ENCODE peak calls at places on chromosome X, in five cellular contexts. One of them, this sample, is unnamed.

GRCh38 chrX:149819371-149819770 is 37.6 kb downstream of the MAGEA9 start:
- DNase-seq in lung: no peak
- DNase-seq in MM.1S: no peak
- DNase-seq in tibial artery: no peak
- DNase-seq in fibroblast of pulmonary artery: no peak
- DNase-seq in this sample: no peak

GRCh38 chrX:48826135-48826875 is at the start of gene ERAS:
- DNase-seq in fibroblast of pulmonary artery: no peak
- DNase-seq in lung: no peak
- DNase-seq in MM.1S: peak
- DNase-seq in tibial artery: no peak
- DNase-seq in this sample: no peak

GRCh38 chrX:1139101-1139500 is 73.3 kb downstream of the CRLF2 start:
- DNase-seq in lung: no peak
- DNase-seq in fibroblast of pulmonary artery: no peak
- DNase-seq in tibial artery: no peak
- DNase-seq in MM.1S: no peak
- DNase-seq in this sample: no peak

GRCh38 chrX:64338296-64338695 is 57.0 kb downstream of the MTMR8 start:
- DNase-seq in lung: no peak
- DNase-seq in fibroblast of pulmonary artery: no peak
- DNase-seq in tibial artery: no peak
- DNase-seq in MM.1S: no peak
- DNase-seq in this sample: no peak

GRCh38 chrX:24148118-24148517 is 1.4 kb upstream of the ZFX start:
- DNase-seq in MM.1S: peak
- DNase-seq in fibroblast of pulmonary artery: no peak
- DNase-seq in lung: no peak
- DNase-seq in tibial artery: no peak
- DNase-seq in this sample: no peak

GRCh38 chrX:53883196-53883595 is 161.1 kb downstream of the PHF8 start:
- DNase-seq in lung: no peak
- DNase-seq in MM.1S: no peak
- DNase-seq in fibroblast of pulmonary artery: no peak
- DNase-seq in tibial artery: no peak
- DNase-seq in this sample: no peak

GRCh38 chrX:54397113-54397512 is 39.3 kb upstream of the WNK3 start:
- DNase-seq in fibroblast of pulmonary artery: no peak
- DNase-seq in tibial artery: no peak
- DNase-seq in lung: no peak
- DNase-seq in MM.1S: no peak
- DNase-seq in this sample: no peak

GRCh38 chrX:133610056-133610455 is 194.8 kb upstream of the GPC4 start:
- DNase-seq in MM.1S: no peak
- DNase-seq in tibial artery: no peak
- DNase-seq in lung: no peak
- DNase-seq in fibroblast of pulmonary artery: no peak
- DNase-seq in this sample: no peak

GRCh38 chrX:139204903-139205667 is 325.5 kb upstream of the F9 start:
- DNase-seq in MM.1S: peak
- DNase-seq in tibial artery: peak
- DNase-seq in fibroblast of pulmonary artery: no peak
- DNase-seq in lung: no peak
- DNase-seq in this sample: no peak

GRCh38 chrX:100410083-100410590 is at the start of gene PCDH19:
- DNase-seq in fibroblast of pulmonary artery: peak
- DNase-seq in MM.1S: peak
- DNase-seq in tibial artery: no peak
- DNase-seq in lung: peak
- DNase-seq in this sample: peak

GRCh38 chrX:105375816-105376215 is 155.3 kb upstream of the TEX13A start:
- DNase-seq in MM.1S: no peak
- DNase-seq in lung: no peak
- DNase-seq in fibroblast of pulmonary artery: peak
- DNase-seq in tibial artery: no peak
- DNase-seq in this sample: peak

GRCh38 chrX:51420610-51421009 is 75.8 kb downstream of the NUDT11 start:
- DNase-seq in MM.1S: peak
- DNase-seq in lung: no peak
- DNase-seq in fibroblast of pulmonary artery: peak
- DNase-seq in tibial artery: no peak
- DNase-seq in this sample: peak

DNA sequence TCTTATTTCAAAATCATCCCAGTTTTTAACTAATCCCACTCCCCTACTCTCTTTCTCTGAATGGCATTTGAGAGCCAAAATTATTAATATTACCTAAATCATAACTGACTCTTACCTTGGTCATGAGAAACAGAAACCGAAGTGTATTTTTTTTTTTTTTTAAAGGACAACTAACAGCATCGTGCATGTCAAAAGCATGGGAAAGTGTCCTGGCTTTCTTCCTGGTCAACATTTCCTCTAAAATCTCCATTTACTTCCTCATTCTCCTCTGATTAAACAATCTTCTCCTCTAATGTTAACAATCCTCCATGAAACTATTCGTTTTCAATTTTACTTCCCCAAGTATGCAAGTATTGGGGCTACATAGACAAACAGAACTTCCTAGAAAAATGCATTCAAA is 2.1 kb upstream of the STS start:
- DNase-seq in MM.1S: no peak
- DNase-seq in tibial artery: no peak
- DNase-seq in fibroblast of pulmonary artery: no peak
- DNase-seq in lung: no peak
- DNase-seq in this sample: no peak
- H3K4me3 ChIP-seq in MM.1S: no peak
- H3K4me3 ChIP-seq in tibial artery: no peak
- H3K4me3 ChIP-seq in fibroblast of pulmonary artery: no peak
- H3K4me3 ChIP-seq in lung: no peak
- H3K4me3 ChIP-seq in this sample: no peak

DNA sequence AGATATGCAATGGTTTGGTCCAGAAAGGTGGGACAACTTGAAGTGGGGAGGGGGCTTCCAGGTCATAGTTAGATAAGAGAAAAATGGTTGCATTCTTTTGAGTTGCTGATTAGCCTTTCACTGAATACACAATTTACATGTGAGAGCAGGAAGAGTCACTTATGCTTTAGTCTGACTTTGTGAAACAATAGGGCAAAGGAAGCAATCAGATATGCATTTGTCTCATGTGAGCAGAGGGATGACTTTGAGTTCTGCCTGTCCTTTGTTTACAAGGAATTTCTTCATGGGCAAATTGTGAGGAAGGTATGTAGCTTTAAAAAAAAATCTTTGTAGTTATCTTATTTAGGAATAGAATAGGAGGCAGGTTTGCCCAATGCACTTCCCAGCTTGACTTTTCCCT is 12.9 kb downstream of the SMIM9 start:
- DNase-seq in fibroblast of pulmonary artery: no peak
- DNase-seq in MM.1S: no peak
- DNase-seq in lung: no peak
- DNase-seq in tibial artery: no peak
- DNase-seq in this sample: no peak
- H3K4me3 ChIP-seq in fibroblast of pulmonary artery: no peak
- H3K4me3 ChIP-seq in MM.1S: no peak
- H3K4me3 ChIP-seq in lung: no peak
- H3K4me3 ChIP-seq in tibial artery: no peak
- H3K4me3 ChIP-seq in this sample: no peak

DNA sequence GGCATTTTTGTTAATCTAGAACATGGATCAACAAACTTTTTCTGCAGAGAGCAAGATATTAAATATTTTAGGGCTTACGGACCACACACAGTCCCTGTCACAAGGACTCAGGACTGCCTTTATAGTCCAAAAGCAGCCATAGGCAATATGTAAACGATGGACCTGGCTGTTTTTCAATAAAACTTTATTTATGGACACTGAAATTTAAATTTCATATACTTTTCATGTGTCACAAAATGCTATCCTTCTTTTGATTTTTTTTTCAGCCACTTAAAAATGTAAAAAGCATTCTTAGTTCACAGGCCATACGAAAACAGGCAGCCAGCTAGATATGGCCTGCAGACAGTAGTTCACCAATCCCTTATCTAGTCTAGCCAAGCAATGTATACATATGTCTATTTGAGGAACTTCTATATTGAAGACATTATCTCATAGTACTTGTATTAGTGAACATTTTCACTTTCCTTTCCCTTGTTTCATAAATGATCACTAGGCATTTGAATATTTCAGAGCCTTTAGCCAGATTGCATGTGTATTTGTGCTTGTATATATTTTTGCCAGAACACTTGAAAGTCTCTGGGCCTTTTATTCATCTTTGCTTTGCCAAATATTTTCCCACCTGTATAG is 350.9 kb downstream of the RPA4 start:
- DNase-seq in lung: no peak
- DNase-seq in MM.1S: peak
- DNase-seq in tibial artery: no peak
- DNase-seq in fibroblast of pulmonary artery: no peak
- DNase-seq in this sample: no peak
- H3K4me3 ChIP-seq in lung: no peak
- H3K4me3 ChIP-seq in MM.1S: no peak
- H3K4me3 ChIP-seq in tibial artery: no peak
- H3K4me3 ChIP-seq in fibroblast of pulmonary artery: no peak
- H3K4me3 ChIP-seq in this sample: no peak

GRCh38 chrX:104310084-104310483 is 55.4 kb upstream of the ESX1 start:
- DNase-seq in tibial artery: no peak
- DNase-seq in lung: no peak
- DNase-seq in fibroblast of pulmonary artery: peak
- DNase-seq in MM.1S: no peak
- DNase-seq in this sample: peak
- H3K4me3 ChIP-seq in tibial artery: no peak
- H3K4me3 ChIP-seq in lung: no peak
- H3K4me3 ChIP-seq in fibroblast of pulmonary artery: peak
- H3K4me3 ChIP-seq in MM.1S: no peak
- H3K4me3 ChIP-seq in this sample: peak

GRCh38 chrX:153845195-153845594 is 14.9 kb upstream of the PDZD4 start:
- DNase-seq in MM.1S: no peak
- DNase-seq in tibial artery: no peak
- DNase-seq in fibroblast of pulmonary artery: no peak
- DNase-seq in lung: no peak
- DNase-seq in this sample: no peak
- H3K4me3 ChIP-seq in MM.1S: no peak
- H3K4me3 ChIP-seq in tibial artery: no peak
- H3K4me3 ChIP-seq in fibroblast of pulmonary artery: no peak
- H3K4me3 ChIP-seq in lung: no peak
- H3K4me3 ChIP-seq in this sample: no peak

GRCh38 chrX:155221351-155221750 is 5.1 kb downstream of the VBP1 start:
- DNase-seq in tibial artery: no peak
- DNase-seq in fibroblast of pulmonary artery: no peak
- DNase-seq in MM.1S: no peak
- DNase-seq in lung: no peak
- DNase-seq in this sample: no peak
- H3K4me3 ChIP-seq in tibial artery: no peak
- H3K4me3 ChIP-seq in fibroblast of pulmonary artery: no peak
- H3K4me3 ChIP-seq in MM.1S: no peak
- H3K4me3 ChIP-seq in lung: no peak
- H3K4me3 ChIP-seq in this sample: no peak

GRCh38 chrX:43969504-43970501 is 3.4 kb downstream of the NDP start:
- DNase-seq in lung: no peak
- DNase-seq in fibroblast of pulmonary artery: no peak
- DNase-seq in tibial artery: no peak
- DNase-seq in MM.1S: no peak
- DNase-seq in this sample: peak

GRCh38 chrX:43973249-43973672 is at the start of gene NDP:
- DNase-seq in tibial artery: no peak
- DNase-seq in fibroblast of pulmonary artery: no peak
- DNase-seq in lung: no peak
- DNase-seq in MM.1S: no peak
- DNase-seq in this sample: peak

GRCh38 chrX:43970528-43970927 is 2.7 kb downstream of the NDP start:
- DNase-seq in MM.1S: no peak
- DNase-seq in lung: no peak
- DNase-seq in tibial artery: no peak
- DNase-seq in fibroblast of pulmonary artery: no peak
- DNase-seq in this sample: no peak

GRCh38 chrX:43974076-43974475 is 886 bp upstream of the NDP start:
- DNase-seq in lung: no peak
- DNase-seq in tibial artery: no peak
- DNase-seq in fibroblast of pulmonary artery: no peak
- DNase-seq in MM.1S: no peak
- DNase-seq in this sample: no peak

GRCh38 chrX:43971966-43972961 is 926 bp downstream of the NDP start:
- DNase-seq in MM.1S: no peak
- DNase-seq in lung: no peak
- DNase-seq in tibial artery: no peak
- DNase-seq in fibroblast of pulmonary artery: no peak
- DNase-seq in this sample: peak
- H3K4me3 ChIP-seq in MM.1S: no peak
- H3K4me3 ChIP-seq in lung: no peak
- H3K4me3 ChIP-seq in tibial artery: no peak
- H3K4me3 ChIP-seq in fibroblast of pulmonary artery: peak
- H3K4me3 ChIP-seq in this sample: no peak

DNA sequence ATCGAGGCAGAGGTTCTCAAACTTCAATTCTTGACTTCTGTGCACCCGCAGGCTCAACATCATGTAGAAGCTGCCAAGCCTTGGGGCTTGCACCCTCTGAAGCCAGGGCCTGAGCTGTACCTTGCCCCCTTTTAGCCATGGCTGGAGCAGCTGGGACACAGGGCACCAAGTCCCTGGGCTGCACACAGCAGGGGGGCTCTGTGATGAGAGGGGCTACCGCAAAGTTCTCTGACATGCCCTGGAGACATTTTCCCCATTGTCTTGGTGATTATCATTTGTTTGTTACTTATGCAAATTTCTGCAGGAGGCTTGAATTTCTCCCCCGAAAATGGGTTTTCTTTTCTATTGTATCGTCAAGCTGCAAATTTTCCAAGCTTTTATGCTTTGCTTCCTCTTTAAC is 4.9 kb upstream of the MAGEB17 start:
- DNase-seq in MM.1S: no peak
- DNase-seq in fibroblast of pulmonary artery: no peak
- DNase-seq in tibial artery: no peak
- DNase-seq in lung: no peak
- DNase-seq in this sample: no peak
- H3K4me3 ChIP-seq in MM.1S: no peak
- H3K4me3 ChIP-seq in fibroblast of pulmonary artery: no peak
- H3K4me3 ChIP-seq in tibial artery: no peak
- H3K4me3 ChIP-seq in lung: no peak
- H3K4me3 ChIP-seq in this sample: no peak